ENCODE peak calls at places on chromosomes 11 and 22, in four cellular contexts. I is A549, M is HCT116, U is SK-N-SH. G is an unnamed sample.

GRCh38 chr22:33006220-33006954 is 51.8 kb downstream of the SYN3 start:
- DNase-seq in M (no peak), U (no peak), I (no peak), G (peak; percentile 89)

GRCh38 chr11:64571410-64572091 is 19.5 kb upstream of the SLC22A12 start:
- DNase-seq in U (no peak), M (no peak), I (no peak), G (peak; percentile 28)

GRCh38 chr11:130677486-130678153 is 229.2 kb downstream of the ADAMTS15 start:
- DNase-seq in U (no peak), I (peak; percentile 42), M (no peak), G (peak; percentile 32)

GRCh38 chr11:118646393-118646792 is 33.1 kb downstream of the TREH start:
- DNase-seq in M (no peak), U (no peak), I (no peak), G (no peak)

GRCh38 chr11:47272706-47273105 is 2.8 kb downstream of the MADD start:
- DNase-seq in M (no peak), I (no peak), U (no peak), G (no peak)

GRCh38 chr11:100705447-100705846 is 18.4 kb downstream of the ARHGAP42 start:
- DNase-seq in M (no peak), I (no peak), U (no peak), G (no peak)

GRCh38 chr11:13745165-13745564 is 76.7 kb downstream of the FAR1 start:
- DNase-seq in I (no peak), U (no peak), M (no peak), G (no peak)

GRCh38 chr11:67024410-67024809 is 1.5 kb downstream of the SYT12 start:
- DNase-seq in U (no peak), I (no peak), M (no peak), G (no peak)

GRCh38 chr11:118910309-118911112 is 15.2 kb downstream of the BCL9L start:
- DNase-seq in M (no peak), I (peak; percentile 75), U (no peak), G (peak; percentile 75)

GRCh38 chr11:1531961-1532586 is 40.0 kb downstream of the DUSP8 start:
- DNase-seq in I (no peak), M (no peak), U (no peak), G (no peak)

GRCh38 chr11:117387992-117388765 is 60.5 kb downstream of the CEP164 start:
- DNase-seq in I (no peak), M (no peak), U (no peak), G (no peak)

GRCh38 chr22:31130873-31131272 is 8.1 kb downstream of the INPP5J start:
- DNase-seq in I (no peak), U (peak; percentile 48), M (no peak), G (peak; percentile 31)

GRCh38 chr11:123298488-123299447 is 103.7 kb upstream of the CLMP start:
- DNase-seq in M (no peak), I (no peak), U (no peak), G (no peak)

GRCh38 chr11:70826950-70827349 is 425.4 kb downstream of the SHANK2 start:
- DNase-seq in U (peak; percentile 67), I (no peak), M (no peak), G (no peak)

GRCh38 chr11:104798794-104799193 is 99.5 kb downstream of the CASP12 start:
- DNase-seq in U (no peak), I (no peak), M (no peak), G (no peak)

GRCh38 chr22:46079093-46079860 is 71.0 kb upstream of the PPARA start:
- DNase-seq in U (no peak), M (no peak), I (no peak), G (no peak)

GRCh38 chr11:13140873-13141655 is 131.9 kb downstream of the RASSF10 start:
- DNase-seq in I (no peak), U (no peak), M (no peak), G (peak; percentile 48)

GRCh38 chr11:82927264-82927880 is 25.8 kb downstream of the DDIAS start:
- DNase-seq in M (peak; percentile 34), U (peak; percentile 54), I (peak; percentile 65), G (peak; percentile 43)

GRCh38 chr11:8917157-8917820 is 6.3 kb downstream of the AKIP1 start:
- DNase-seq in I (no peak), M (no peak), U (no peak), G (peak; percentile 62)

DNA sequence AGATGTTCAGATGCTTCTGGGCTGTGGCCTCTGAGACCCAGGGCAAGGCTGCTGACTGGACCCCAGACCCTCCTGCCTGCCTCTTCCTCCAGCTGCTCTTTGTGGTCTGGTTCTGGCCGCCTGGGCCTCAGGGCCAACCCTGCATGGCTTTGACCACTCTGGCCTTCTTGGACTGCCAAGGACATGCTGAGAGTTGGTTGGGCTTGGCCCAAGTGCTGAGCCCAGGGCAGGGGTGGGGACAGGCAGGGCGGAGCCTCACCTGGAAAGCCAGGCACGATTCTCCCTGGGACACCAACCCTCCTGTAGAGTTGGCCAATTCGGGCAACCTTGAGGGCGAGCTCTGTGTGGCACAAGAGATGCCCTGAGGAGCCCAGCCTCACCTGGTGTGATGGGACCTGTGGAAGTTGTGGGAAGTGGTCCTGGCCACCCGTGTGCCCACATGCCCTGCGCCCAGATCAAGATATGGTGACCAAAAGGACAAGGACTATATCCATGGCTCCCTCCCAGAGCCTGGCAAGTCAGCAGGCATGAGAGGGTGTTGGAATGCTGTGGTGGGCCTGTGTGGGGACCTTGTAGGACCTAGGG is 11.6 kb downstream of the TANGO2 start:
- DNase-seq in U (no peak), I (no peak), M (no peak), G (no peak)
- TF ChIP-seq REST in U (no peak), I (no peak), M (no peak), G (no peak)

DNA sequence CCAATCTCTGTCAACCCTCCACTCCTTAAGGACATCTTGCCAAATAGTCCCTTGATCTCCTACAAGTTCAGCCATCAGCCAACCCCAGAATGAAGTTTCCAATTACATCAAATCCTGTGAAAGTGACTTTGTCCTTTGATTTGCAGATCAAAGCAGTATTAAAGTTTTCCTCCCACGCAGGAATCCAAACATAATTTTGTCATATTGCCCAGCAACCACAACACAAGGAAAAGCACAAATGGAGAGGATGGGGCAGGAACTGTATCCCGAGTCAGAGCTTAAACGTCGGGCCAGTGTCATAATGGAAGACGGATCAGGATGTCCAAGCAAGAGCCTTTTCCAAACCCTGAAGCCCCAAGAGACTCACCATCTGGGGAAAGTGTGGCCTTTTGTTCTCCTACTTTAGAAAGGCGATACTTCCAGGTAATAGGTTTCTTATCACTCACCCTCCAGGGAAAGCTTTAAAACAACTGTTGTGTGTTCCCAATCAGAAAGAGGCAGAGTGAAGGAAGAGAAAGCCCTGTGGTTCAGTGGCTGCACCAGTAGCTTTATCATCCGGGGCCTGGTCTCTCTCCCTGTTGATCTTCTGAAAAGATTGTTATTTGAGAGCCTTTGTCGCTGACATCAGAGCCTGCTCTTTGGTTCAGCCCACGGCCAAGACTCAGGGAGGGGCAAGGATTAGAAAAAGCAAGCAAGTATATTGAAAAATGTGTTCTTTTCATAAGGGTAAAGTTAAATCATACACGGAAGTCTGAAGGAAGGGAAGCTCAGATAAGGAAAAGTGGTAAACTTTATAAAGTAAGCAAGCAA is 41.7 kb downstream of the EXPH5 start:
- DNase-seq in I (no peak), U (no peak), M (peak; percentile 18), G (no peak)
- TF ChIP-seq REST in I (no peak), U (no peak), M (no peak), G (no peak)

DNA sequence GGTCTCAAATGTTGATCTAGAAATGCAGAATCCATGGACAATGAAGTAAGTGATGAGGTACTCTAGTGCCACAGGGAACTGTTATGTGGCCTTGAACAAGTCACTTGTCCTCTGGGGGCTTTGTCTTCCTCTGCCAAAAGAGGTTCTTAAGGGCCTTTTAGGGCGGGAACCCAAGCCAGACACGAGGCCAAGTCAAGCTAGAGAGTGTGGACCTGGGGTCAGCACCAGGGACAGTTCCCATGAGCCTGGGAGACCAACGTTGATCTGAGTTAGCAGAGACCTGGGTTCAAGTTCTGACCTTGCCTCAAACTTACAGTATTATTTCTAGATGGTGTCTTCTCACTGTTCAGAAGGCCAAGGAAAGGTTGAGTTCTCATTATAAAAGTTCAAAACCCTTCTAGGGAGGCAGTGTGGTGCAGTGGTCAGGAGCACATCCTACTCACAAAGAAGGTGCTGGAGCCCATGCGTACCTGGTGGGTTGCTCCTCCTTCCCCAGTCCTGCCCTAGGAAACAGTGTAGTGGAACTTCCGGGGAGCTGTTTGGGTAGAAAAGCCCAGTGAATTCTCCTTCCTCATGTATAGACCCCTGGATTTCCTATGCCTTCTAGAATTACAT is 121.5 kb downstream of the CHST1 start:
- DNase-seq in M (no peak), U (no peak), I (peak; percentile 11), G (no peak)
- TF ChIP-seq REST in M (peak; percentile 81), U (peak; percentile 94), I (peak; percentile 89), G (peak; percentile 93)

GRCh38 chr11:34637303-34637702 is 16.4 kb downstream of the EHF start:
- DNase-seq in U (no peak), M (no peak), I (no peak), G (no peak)

GRCh38 chr11:34633990-34634725 is 13.3 kb downstream of the EHF start:
- DNase-seq in I (peak; percentile 60), M (no peak), U (no peak), G (peak; percentile 45)

GRCh38 chr11:34638897-34639296 is 18.0 kb downstream of the EHF start:
- DNase-seq in I (no peak), M (no peak), U (no peak), G (no peak)

GRCh38 chr11:34633640-34633989 is 12.7 kb downstream of the EHF start:
- DNase-seq in I (no peak), M (no peak), U (no peak), G (no peak)

GRCh38 chr11:34636127-34636526 is 15.2 kb downstream of the EHF start:
- DNase-seq in M (no peak), I (no peak), U (no peak), G (no peak)
- TF ChIP-seq REST in M (no peak), I (no peak), U (no peak), G (no peak)

GRCh38 chr11:133104014-133104753 is 428.1 kb downstream of the OPCML start:
- DNase-seq in U (no peak), M (no peak), I (no peak), G (no peak)
- TF ChIP-seq REST in U (no peak), M (no peak), I (no peak), G (peak; percentile 21)